ENCODE peak calls at places on chromosomes 1 and 21, in nine cellular contexts. P, X, U, R, Y, E, M, K and T are unnamed samples.

GRCh38 chr1:93395195-93395594 is 49.5 kb downstream of the DR1 start:
- DNase-seq in P (peak; percentile 15), X (no peak), U (no peak), R (no peak), Y (no peak), E (no peak), M (no peak), K (no peak), T (no peak)

GRCh38 chr1:39623053-39623452 is 16.4 kb downstream of the HEYL start:
- DNase-seq in P (no peak), X (no peak), U (no peak), R (no peak), Y (no peak), E (no peak), M (no peak), K (peak; percentile 66), T (no peak)

GRCh38 chr1:10979483-10979920 is 33.0 kb upstream of the TARDBP start:
- DNase-seq in P (no peak), X (peak; percentile 74), U (no peak), R (peak; percentile 72), Y (no peak), E (no peak), M (no peak), K (peak; percentile 40), T (no peak)

GRCh38 chr1:18734001-18734400 is 103.4 kb downstream of the PAX7 start:
- DNase-seq in P (no peak), X (no peak), U (no peak), R (no peak), Y (no peak), E (no peak), M (no peak), K (no peak), T (no peak)

GRCh38 chr1:223819730-223820514 is 25.8 kb downstream of the TP53BP2 start:
- DNase-seq in P (peak; percentile 74), X (no peak), U (peak; percentile 24), R (peak; percentile 81), Y (peak; percentile 45), E (no peak), M (no peak), K (no peak), T (no peak)

GRCh38 chr1:48114596-48115384 is 107.7 kb upstream of the SLC5A9 start:
- DNase-seq in P (no peak), X (no peak), U (no peak), R (no peak), Y (no peak), E (no peak), M (no peak), K (no peak), T (no peak)

GRCh38 chr1:216215169-216215568 is 208.1 kb downstream of the USH2A start:
- DNase-seq in P (peak; percentile 9), X (no peak), U (no peak), R (no peak), Y (no peak), E (no peak), M (no peak), K (no peak), T (no peak)

GRCh38 chr1:7267493-7267892 is 482.2 kb downstream of the CAMTA1 start:
- DNase-seq in P (peak; percentile 88), X (no peak), U (peak; percentile 55), R (no peak), Y (no peak), E (no peak), M (no peak), K (no peak), T (no peak)

GRCh38 chr1:41955461-41956159 is 36.9 kb upstream of the HIVEP3 start:
- DNase-seq in P (peak; percentile 86), X (peak; percentile 68), U (peak; percentile 99), R (peak; percentile 73), Y (peak; percentile 94), E (peak; percentile 25), M (no peak), K (no peak), T (no peak)

GRCh38 chr1:39525366-39526165 is 34.1 kb downstream of the BMP8A start:
- DNase-seq in P (no peak), X (no peak), U (no peak), R (no peak), Y (no peak), E (no peak), M (peak; percentile 73), K (no peak), T (peak; percentile 64)

GRCh38 chr1:233459968-233460367 is 132.4 kb downstream of the MAP3K21 start:
- DNase-seq in P (no peak), X (peak; percentile 13), U (no peak), R (no peak), Y (no peak), E (no peak), M (no peak), K (no peak), T (no peak)

GRCh38 chr1:183548136-183548535 is 42.1 kb downstream of the NCF2 start:
- DNase-seq in P (no peak), X (no peak), U (no peak), R (no peak), Y (no peak), E (no peak), M (no peak), K (no peak), T (no peak)

GRCh38 chr1:156448134-156448967 is 52.2 kb downstream of the MEF2D start:
- DNase-seq in P (no peak), X (no peak), U (no peak), R (no peak), Y (no peak), E (no peak), M (no peak), K (no peak), T (no peak)

GRCh38 chr1:168234846-168235547 is 9.2 kb downstream of the SFT2D2 start:
- DNase-seq in P (peak; percentile 68), X (peak; percentile 70), U (peak; percentile 70), R (peak; percentile 61), Y (no peak), E (peak; percentile 84), M (no peak), K (no peak), T (peak; percentile 22)

GRCh38 chr21:42956824-42957632 is 17.3 kb upstream of the PKNOX1 start:
- DNase-seq in P (no peak), X (no peak), U (no peak), R (no peak), Y (no peak), E (no peak), M (no peak), K (no peak), T (no peak)

GRCh38 chr1:29851666-29852065 is 615.3 kb downstream of the PTPRU start:
- DNase-seq in P (no peak), X (peak; percentile 42), U (no peak), R (no peak), Y (no peak), E (no peak), M (no peak), K (no peak), T (no peak)

GRCh38 chr1:185155600-185156320 is 993 bp downstream of the TRMT1L start:
- DNase-seq in P (no peak), X (peak; percentile 8), U (peak; percentile 57), R (peak; percentile 34), Y (no peak), E (no peak), M (no peak), K (no peak), T (no peak)

GRCh38 chr1:75614455-75615379 is 3.8 kb upstream of the SLC44A5 start:
- DNase-seq in P (peak; percentile 54), X (peak; percentile 74), U (no peak), R (peak; percentile 19), Y (no peak), E (peak; percentile 53), M (no peak), K (peak; percentile 27), T (no peak)

GRCh38 chr1:115332813-115333608 is 5.0 kb downstream of the NGF start:
- DNase-seq in P (peak; percentile 76), X (no peak), U (peak; percentile 84), R (peak; percentile 80), Y (peak; percentile 91), E (no peak), M (no peak), K (no peak), T (no peak)

GRCh38 chr1:65182658-65183268 is 34.8 kb downstream of the AK4 start:
- DNase-seq in P (no peak), X (no peak), U (no peak), R (no peak), Y (no peak), E (no peak), M (no peak), K (no peak), T (no peak)
- TF ChIP-seq CTCF in P (no peak), X (no peak), U (no peak), R (no peak), Y (no peak), E (no peak), M (no peak), K (no peak), T (no peak)

GRCh38 chr21:34688145-34688544 is 19.4 kb downstream of the CLIC6 start:
- DNase-seq in P (no peak), X (no peak), U (no peak), R (peak; percentile 33), Y (no peak), E (peak; percentile 28), M (no peak), K (no peak), T (peak; percentile 24)
- TF ChIP-seq CTCF in P (peak; percentile 44), X (no peak), U (peak; percentile 79), R (peak; percentile 65), Y (no peak), E (peak; percentile 50), M (no peak), K (peak; percentile 62), T (peak; percentile 57)

GRCh38 chr1:200263203-200263602 is 146.6 kb downstream of the ZNF281 start:
- DNase-seq in P (no peak), X (no peak), U (no peak), R (no peak), Y (no peak), E (no peak), M (no peak), K (no peak), T (no peak)

GRCh38 chr1:200260587-200261335 is 149.1 kb downstream of the ZNF281 start:
- DNase-seq in P (peak; percentile 65), X (no peak), U (peak; percentile 28), R (no peak), Y (peak; percentile 57), E (no peak), M (no peak), K (no peak), T (no peak)

GRCh38 chr1:200266871-200267270 is 143.0 kb downstream of the ZNF281 start:
- DNase-seq in P (no peak), X (no peak), U (no peak), R (no peak), Y (no peak), E (no peak), M (no peak), K (no peak), T (no peak)

GRCh38 chr1:200258447-200259375 is 151.1 kb downstream of the ZNF281 start:
- DNase-seq in P (peak; percentile 43), X (peak; percentile 36), U (no peak), R (peak; percentile 24), Y (no peak), E (peak; percentile 53), M (no peak), K (no peak), T (no peak)

GRCh38 chr1:200262326-200262965 is 147.4 kb downstream of the ZNF281 start:
- DNase-seq in P (no peak), X (no peak), U (no peak), R (no peak), Y (no peak), E (no peak), M (no peak), K (no peak), T (no peak)
- TF ChIP-seq CTCF in P (no peak), X (no peak), U (no peak), R (peak; percentile 7), Y (no peak), E (no peak), M (no peak), K (no peak), T (no peak)

GRCh38 chr1:243409284-243409683 is 153.4 kb downstream of the SDCCAG8 start:
- DNase-seq in P (no peak), X (peak; percentile 37), U (no peak), R (no peak), Y (no peak), E (peak; percentile 2), M (no peak), K (no peak), T (no peak)
- TF ChIP-seq CTCF in P (peak; percentile 18), X (peak; percentile 33), U (peak; percentile 61), R (peak; percentile 12), Y (peak; percentile 15), E (peak; percentile 19), M (no peak), K (peak; percentile 11), T (no peak)